ENCODE peak calls at places on chromosome 1, in five cellular contexts. One of them, this sample, is unnamed.

GRCh38 chr1:111729271-111729921 is 9.8 kb downstream of the INKA2 start:
- DNase-seq in A172: no peak
- DNase-seq in stimulated activated naive B cell treated with anti-CD40 and anti-IgM and Interleukin-4, amounts not matched to agents 10 μg/mL and 1 μg/mL and 100 μg/mL, for 72 hours: no peak
- DNase-seq in stimulated activated CD8-positive, alpha-beta memory T cell treated with anti-CD3 and anti-CD28 coated beads, Interleukin-7, amount 100 ng/mL, for 1 hour: no peak
- DNase-seq in HT-29: no peak
- DNase-seq in this sample: no peak

GRCh38 chr1:94828251-94828650 is 8.1 kb downstream of the SLC44A3 start:
- DNase-seq in A172: no peak
- DNase-seq in stimulated activated naive B cell treated with anti-CD40 and anti-IgM and Interleukin-4, amounts not matched to agents 10 μg/mL and 1 μg/mL and 100 μg/mL, for 72 hours: no peak
- DNase-seq in stimulated activated CD8-positive, alpha-beta memory T cell treated with anti-CD3 and anti-CD28 coated beads, Interleukin-7, amount 100 ng/mL, for 1 hour: no peak
- DNase-seq in HT-29: no peak
- DNase-seq in this sample: no peak

GRCh38 chr1:173431663-173432045 is 45.5 kb upstream of the PRDX6 start:
- DNase-seq in A172: no peak
- DNase-seq in stimulated activated naive B cell treated with anti-CD40 and anti-IgM and Interleukin-4, amounts not matched to agents 10 μg/mL and 1 μg/mL and 100 μg/mL, for 72 hours: no peak
- DNase-seq in stimulated activated CD8-positive, alpha-beta memory T cell treated with anti-CD3 and anti-CD28 coated beads, Interleukin-7, amount 100 ng/mL, for 1 hour: no peak
- DNase-seq in HT-29: no peak
- DNase-seq in this sample: no peak

GRCh38 chr1:158506369-158506987 is 34.5 kb downstream of the OR10R2 start:
- DNase-seq in A172: no peak
- DNase-seq in stimulated activated naive B cell treated with anti-CD40 and anti-IgM and Interleukin-4, amounts not matched to agents 10 μg/mL and 1 μg/mL and 100 μg/mL, for 72 hours: peak
- DNase-seq in stimulated activated CD8-positive, alpha-beta memory T cell treated with anti-CD3 and anti-CD28 coated beads, Interleukin-7, amount 100 ng/mL, for 1 hour: peak
- DNase-seq in HT-29: peak
- DNase-seq in this sample: peak

GRCh38 chr1:99727575-99728190 is 38.8 kb downstream of the FRRS1 start:
- DNase-seq in A172: peak
- DNase-seq in stimulated activated naive B cell treated with anti-CD40 and anti-IgM and Interleukin-4, amounts not matched to agents 10 μg/mL and 1 μg/mL and 100 μg/mL, for 72 hours: no peak
- DNase-seq in stimulated activated CD8-positive, alpha-beta memory T cell treated with anti-CD3 and anti-CD28 coated beads, Interleukin-7, amount 100 ng/mL, for 1 hour: no peak
- DNase-seq in HT-29: no peak
- DNase-seq in this sample: peak

GRCh38 chr1:200558866-200559459 is 61.6 kb downstream of the KIF14 start:
- DNase-seq in A172: peak
- DNase-seq in stimulated activated naive B cell treated with anti-CD40 and anti-IgM and Interleukin-4, amounts not matched to agents 10 μg/mL and 1 μg/mL and 100 μg/mL, for 72 hours: no peak
- DNase-seq in stimulated activated CD8-positive, alpha-beta memory T cell treated with anti-CD3 and anti-CD28 coated beads, Interleukin-7, amount 100 ng/mL, for 1 hour: no peak
- DNase-seq in HT-29: peak
- DNase-seq in this sample: no peak

GRCh38 chr1:34746785-34747637 is 7.8 kb upstream of the GJB5 start:
- DNase-seq in A172: no peak
- DNase-seq in stimulated activated naive B cell treated with anti-CD40 and anti-IgM and Interleukin-4, amounts not matched to agents 10 μg/mL and 1 μg/mL and 100 μg/mL, for 72 hours: no peak
- DNase-seq in stimulated activated CD8-positive, alpha-beta memory T cell treated with anti-CD3 and anti-CD28 coated beads, Interleukin-7, amount 100 ng/mL, for 1 hour: no peak
- DNase-seq in HT-29: no peak
- DNase-seq in this sample: no peak

GRCh38 chr1:14598007-14598497 is 433 bp upstream of the KAZN start:
- DNase-seq in A172: no peak
- DNase-seq in stimulated activated naive B cell treated with anti-CD40 and anti-IgM and Interleukin-4, amounts not matched to agents 10 μg/mL and 1 μg/mL and 100 μg/mL, for 72 hours: no peak
- DNase-seq in stimulated activated CD8-positive, alpha-beta memory T cell treated with anti-CD3 and anti-CD28 coated beads, Interleukin-7, amount 100 ng/mL, for 1 hour: no peak
- DNase-seq in HT-29: no peak
- DNase-seq in this sample: no peak

GRCh38 chr1:182056596-182057366 is 4.7 kb downstream of the ZNF648 start:
- DNase-seq in A172: no peak
- DNase-seq in stimulated activated naive B cell treated with anti-CD40 and anti-IgM and Interleukin-4, amounts not matched to agents 10 μg/mL and 1 μg/mL and 100 μg/mL, for 72 hours: no peak
- DNase-seq in stimulated activated CD8-positive, alpha-beta memory T cell treated with anti-CD3 and anti-CD28 coated beads, Interleukin-7, amount 100 ng/mL, for 1 hour: no peak
- DNase-seq in HT-29: no peak
- DNase-seq in this sample: no peak

GRCh38 chr1:165497444-165498013 is 46.3 kb upstream of the LRRC52 start:
- DNase-seq in A172: no peak
- DNase-seq in stimulated activated naive B cell treated with anti-CD40 and anti-IgM and Interleukin-4, amounts not matched to agents 10 μg/mL and 1 μg/mL and 100 μg/mL, for 72 hours: no peak
- DNase-seq in stimulated activated CD8-positive, alpha-beta memory T cell treated with anti-CD3 and anti-CD28 coated beads, Interleukin-7, amount 100 ng/mL, for 1 hour: no peak
- DNase-seq in HT-29: no peak
- DNase-seq in this sample: no peak

This sample was measured in MG63.